ENCODE peak calls at places on chromosomes 6 and 20, in nine cellular contexts. S is stimulated activated naive CD4-positive, alpha-beta T cell; H is neural progenitor cell; P is fibroblast of pulmonary artery; B is stimulated activated CD4-positive, alpha-beta T cell treated with anti-CD3 and anti-CD28 coated beads, Interleukin-4, amount 100 ng/mL, for 48 hours; Y is AG04450; Q is nephron progenitor cell; X is activated B cell treated with CpG ODN at 0.5 μM for 24 hours; J is activated naive CD8-positive, alpha-beta T cell treated with anti-CD3 and anti-CD28 coated beads, Interleukin-2, amount 50 U/mL, for 16 hours. W is an unnamed sample.

GRCh38 chr6:136538836-136539235 is 11.4 kb downstream of the MAP7 start:
- DNase-seq in S (no peak), B (no peak), X (no peak), P (no peak), Y (no peak), Q (no peak), J (no peak), H (no peak), W (no peak)

GRCh38 chr6:158024566-158025297 is 43.1 kb downstream of the SYNJ2 start:
- DNase-seq in X (no peak), Y (no peak), P (no peak), H (no peak), B (no peak), S (no peak), J (no peak), Q (no peak), W (no peak)

GRCh38 chr6:26420607-26421235 is 18.6 kb downstream of the BTN3A1 start:
- DNase-seq in Y (no peak), B (no peak), S (peak; percentile 10), X (no peak), P (peak; percentile 51), Q (peak; percentile 27), J (no peak), H (peak; percentile 46), W (peak; percentile 53)

GRCh38 chr6:99997141-99997540 is 3.1 kb upstream of the MCHR2 start:
- DNase-seq in S (no peak), X (no peak), Q (no peak), J (no peak), Y (no peak), B (no peak), H (no peak), P (no peak), W (no peak)

GRCh38 chr6:149904661-149905370 is 6.9 kb upstream of the RAET1E start:
- DNase-seq in S (no peak), J (no peak), P (no peak), B (no peak), Y (no peak), Q (no peak), H (no peak), X (no peak), W (no peak)

GRCh38 chr20:10519361-10520048 is 84.4 kb downstream of the SLX4IP start:
- DNase-seq in H (no peak), Q (no peak), P (peak; percentile 60), S (no peak), X (no peak), Y (no peak), J (no peak), B (no peak), W (no peak)

GRCh38 chr20:20702330-20703245 is 9.9 kb downstream of the RALGAPA2 start:
- DNase-seq in J (no peak), Y (no peak), S (no peak), Q (no peak), X (no peak), P (no peak), B (no peak), H (no peak), W (no peak)

GRCh38 chr20:36052117-36052513 is 83.7 kb downstream of the CNBD2 start:
- DNase-seq in B (no peak), S (no peak), X (no peak), J (no peak), P (no peak), Y (no peak), Q (no peak), H (no peak), W (no peak)

GRCh38 chr6:114052141-114052540 is 81.2 kb upstream of the HDAC2 start:
- DNase-seq in S (no peak), J (no peak), X (no peak), P (no peak), Y (no peak), H (no peak), B (no peak), Q (no peak), W (no peak)

GRCh38 chr6:158630944-158631616 is 13.5 kb downstream of the DYNLT1 start:
- DNase-seq in S (no peak), P (peak; percentile 77), X (no peak), Y (no peak), Q (no peak), B (no peak), H (no peak), J (no peak), W (no peak)

GRCh38 chr20:53146201-53146891 is 174.2 kb downstream of the TSHZ2 start:
- DNase-seq in B (peak; percentile 57), Q (no peak), P (no peak), Y (no peak), J (no peak), S (no peak), X (no peak), H (no peak), W (no peak)

GRCh38 chr6:156599977-156600647 is 177.1 kb upstream of the ARID1B start:
- DNase-seq in S (no peak), J (no peak), Q (no peak), Y (no peak), P (no peak), H (no peak), B (no peak), X (no peak), W (no peak)

GRCh38 chr6:17986656-17987575 is 519 bp downstream of the KIF13A start:
- DNase-seq in B (no peak), H (peak; percentile 42), S (no peak), X (peak; percentile 43), J (no peak), Y (no peak), Q (peak; percentile 58), P (peak; percentile 51), W (peak; percentile 64)

GRCh38 chr6:139801571-139802321 is 427.3 kb upstream of the CITED2 start:
- DNase-seq in X (no peak), B (no peak), S (no peak), Q (no peak), Y (no peak), P (peak; percentile 51), J (no peak), H (peak; percentile 41), W (no peak)

GRCh38 chr20:7858851-7859250 is 81.4 kb downstream of the HAO1 start:
- DNase-seq in X (no peak), S (no peak), J (no peak), Y (no peak), H (no peak), P (no peak), Q (no peak), B (no peak), W (no peak)

GRCh38 chr20:31690124-31690666 is 32.5 kb downstream of the BCL2L1 start:
- DNase-seq in Y (no peak), B (no peak), Q (no peak), J (no peak), X (no peak), S (no peak), H (no peak), P (no peak), W (no peak)

GRCh38 chr20:51272392-51272791 is 249.5 kb upstream of the KCNG1 start:
- DNase-seq in H (no peak), P (peak; percentile 59), J (no peak), B (no peak), Q (no peak), X (no peak), S (no peak), Y (peak; percentile 41), W (no peak)

GRCh38 chr20:48875914-48876240 is 45.6 kb upstream of the ARFGEF2 start:
- DNase-seq in P (peak; percentile 26), X (peak; percentile 25), H (no peak), Y (no peak), B (no peak), Q (no peak), S (no peak), J (no peak), W (no peak)

GRCh38 chr6:52598123-52598823 is 21.4 kb upstream of the TRAM2 start:
- DNase-seq in B (peak; percentile 19), X (no peak), Y (no peak), H (peak; percentile 87), J (no peak), S (no peak), Q (peak; percentile 70), P (peak; percentile 83), W (peak; percentile 29)

GRCh38 chr6:27861861-27862260 is 50.3 kb downstream of the OR2B2 start:
- DNase-seq in H (no peak), X (no peak), S (no peak), Q (no peak), J (no peak), B (no peak), Y (no peak), P (no peak), W (no peak)

GRCh38 chr20:20824924-20825584 is 112.6 kb upstream of the RALGAPA2 start:
- DNase-seq in B (peak; percentile 39), X (peak; percentile 20), H (peak; percentile 75), P (peak; percentile 47), J (no peak), Y (no peak), Q (peak; percentile 72), S (no peak), W (peak; percentile 38)

W was measured in trophoblast cell.